ENCODE peak calls at places on chromosomes 7 and 10, in five cellular contexts. A is tibial artery; H is CD8-positive, alpha-beta T cell; T is ovary; Z is brain microvascular endothelial cell. S is an unnamed sample. For H3K27me3, the result is how much of the 10 kb centered on the place peaks cover.

GRCh38 chr7:32785365-32785764 is 106.2 kb downstream of the KBTBD2 start:
- DNase-seq in A (no peak), H (no peak), Z (no peak), T (no peak), S (no peak)

GRCh38 chr10:17737021-17737965 is 14.7 kb upstream of the TMEM236 start:
- DNase-seq in Z (no peak), T (no peak), A (no peak), H (no peak), S (no peak)

GRCh38 chr10:86849495-86849894 is 93.1 kb downstream of the BMPR1A start:
- DNase-seq in H (no peak), A (no peak), T (no peak), Z (no peak), S (no peak)

GRCh38 chr10:28984431-28984830 is 304.4 kb upstream of the LYZL1 start:
- DNase-seq in A (peak), T (peak), H (no peak), Z (peak), S (peak)

GRCh38 chr10:79061441-79062315 is 7.1 kb upstream of the ZMIZ1 start:
- DNase-seq in T (peak), Z (no peak), H (no peak), A (peak), S (peak)

GRCh38 chr7:40502359-40502758 is 367.6 kb downstream of the SUGCT start:
- DNase-seq in H (no peak), Z (no peak), T (no peak), A (no peak), S (no peak)

GRCh38 chr10:28492556-28492955 is 40.4 kb upstream of the WAC start:
- DNase-seq in H (no peak), Z (no peak), A (no peak), T (no peak), S (no peak)

GRCh38 chr7:74365320-74366022 is 76.3 kb downstream of the CLIP2 start:
- DNase-seq in A (peak), T (peak), H (no peak), Z (peak), S (peak)

GRCh38 chr7:64559206-64559605 is 3.7 kb downstream of the ZNF680 start:
- DNase-seq in H (no peak), Z (peak), A (no peak), T (no peak), S (peak)

GRCh38 chr10:14953452-14954000 is 370 bp downstream of the DCLRE1C start:
- DNase-seq in Z (peak), T (no peak), A (no peak), H (no peak), S (peak)

GRCh38 chr7:150406565-150407421 is 27.7 kb downstream of the ZNF775 start:
- DNase-seq in Z (no peak), H (no peak), A (no peak), T (no peak), S (peak)

GRCh38 chr7:7687800-7688199 is 30.6 kb downstream of the RPA3 start:
- DNase-seq in Z (no peak), T (no peak), A (no peak), H (no peak), S (no peak)

GRCh38 chr10:24240001-24240751 is 31.2 kb downstream of the KIAA1217 start:
- DNase-seq in A (no peak), Z (no peak), H (no peak), T (no peak), S (no peak)

GRCh38 chr10:79044846-79045245 is 23.9 kb upstream of the ZMIZ1 start:
- DNase-seq in H (no peak), A (peak), T (peak), Z (no peak), S (peak)

GRCh38 chr7:127628445-127628844 is 10.5 kb upstream of the PAX4 start:
- DNase-seq in Z (no peak), A (no peak), T (no peak), H (no peak), S (no peak)

GRCh38 chr10:110802090-110802489 is 69.6 kb upstream of the PDCD4 start:
- DNase-seq in Z (no peak), T (no peak), A (no peak), H (no peak), S (no peak)

GRCh38 chr10:68871105-68871711 is 29.9 kb upstream of the DDX50 start:
- DNase-seq in A (no peak), T (no peak), Z (peak), H (no peak), S (no peak)

GRCh38 chr7:2037805-2038635 is 194.7 kb downstream of the MAD1L1 start:
- DNase-seq in H (no peak), T (peak), Z (no peak), A (peak), S (no peak)

GRCh38 chr7:91894781-91895480 is 14.4 kb upstream of the MTERF1 start:
- DNase-seq in T (no peak), A (no peak), H (no peak), Z (no peak), S (no peak)

GRCh38 chr10:1545524-1545923 is 191.8 kb downstream of the ADARB2 start:
- DNase-seq in A (peak), T (no peak), H (no peak), Z (no peak), S (no peak)

GRCh38 chr7:47283497-47284131 is 298.3 kb downstream of the TNS3 start:
- DNase-seq in A (no peak), H (no peak), Z (no peak), T (no peak), S (no peak)

GRCh38 chr7:81014266-81014665 is 95.4 kb upstream of the SEMA3C start:
- DNase-seq in T (no peak), A (no peak), H (no peak), Z (no peak), S (no peak)

GRCh38 chr7:71015260-71015900 is 116.6 kb upstream of the GALNT17 start:
- DNase-seq in Z (no peak), A (no peak), T (peak), H (no peak), S (no peak)

GRCh38 chr7:2814682-2815522 is 29.2 kb downstream of the GNA12 start:
- DNase-seq in Z (peak), T (no peak), H (no peak), A (no peak), S (no peak)

GRCh38 chr7:33849004-33849403 is 56.3 kb upstream of the BMPER start:
- DNase-seq in H (no peak), Z (no peak), A (no peak), T (no peak), S (no peak)

GRCh38 chr10:115861455-115861854 is 411.6 kb downstream of the GFRA1 start:
- DNase-seq in Z (no peak), H (no peak), A (no peak), T (no peak), S (no peak)

GRCh38 chr10:91541481-91541880 is 91.4 kb downstream of the PPP1R3C start:
- DNase-seq in H (no peak), Z (peak), T (no peak), A (no peak), S (no peak)

GRCh38 chr10:116138897-116139296 is 134.1 kb downstream of the GFRA1 start:
- DNase-seq in A (no peak), Z (no peak), T (no peak), H (no peak), S (no peak)

GRCh38 chr7:64888901-64889685 is 14.0 kb upstream of the ZNF273 start:
- DNase-seq in H (no peak), T (peak), Z (no peak), A (no peak), S (no peak)

GRCh38 chr7:106223156-106223555 is 61.6 kb downstream of the NAMPT start:
- DNase-seq in A (no peak), Z (no peak), H (no peak), T (no peak), S (no peak)

DNA sequence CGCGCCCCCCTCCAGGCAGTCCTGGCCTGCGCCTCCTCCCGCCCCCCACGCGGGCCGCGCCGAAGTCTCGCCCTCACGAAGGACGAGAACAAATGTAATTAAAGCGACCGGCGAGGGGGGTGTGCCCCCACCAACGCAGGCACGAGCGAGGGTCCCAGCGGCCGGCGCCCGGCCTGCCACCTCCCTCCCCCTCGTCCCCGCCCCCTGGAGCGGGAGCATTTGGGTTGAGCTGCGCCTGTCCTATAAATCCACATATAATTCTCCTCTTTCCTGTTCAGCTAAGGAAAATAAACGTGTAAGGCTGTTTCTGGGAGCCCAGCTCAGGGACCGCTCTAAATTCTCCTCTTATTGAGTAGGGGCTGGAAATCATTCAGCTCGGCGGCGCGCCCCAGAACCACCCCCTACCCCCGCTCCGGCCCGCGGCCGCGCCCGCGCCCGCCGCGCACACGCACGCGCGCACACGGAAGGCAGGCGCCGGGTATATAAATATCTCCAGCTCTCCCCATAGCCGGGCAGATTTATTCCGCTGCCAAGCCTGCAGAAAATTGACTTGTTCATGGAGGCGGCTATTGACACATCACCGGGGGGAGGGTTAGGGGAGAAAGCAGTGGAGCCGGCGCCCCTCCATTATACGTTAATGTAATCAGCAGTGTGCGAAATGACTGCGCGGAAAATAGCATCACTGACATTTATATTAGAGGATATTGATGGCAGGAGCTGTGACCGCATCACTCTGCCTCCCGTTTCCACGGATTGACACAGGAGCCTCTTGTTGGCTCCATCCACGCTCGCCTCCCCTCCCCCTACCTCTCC is 61.6 kb upstream of the BTRC start:
- DNase-seq in T (peak), A (no peak), H (no peak), Z (no peak), S (peak)
- H3K27me3 ChIP-seq in T (under half), A (under half), H (under half), Z (under half), S (under half)

GRCh38 chr7:31763548-31763947 is 76.5 kb downstream of the PPP1R17 start:
- DNase-seq in H (no peak), Z (no peak), T (no peak), A (no peak), S (no peak)

GRCh38 chr7:31761646-31762045 is 74.6 kb downstream of the PPP1R17 start:
- DNase-seq in Z (no peak), A (no peak), T (peak), H (no peak), S (peak)

GRCh38 chr7:31764457-31764856 is 77.4 kb downstream of the PPP1R17 start:
- DNase-seq in H (no peak), Z (no peak), T (no peak), A (no peak), S (no peak)

DNA sequence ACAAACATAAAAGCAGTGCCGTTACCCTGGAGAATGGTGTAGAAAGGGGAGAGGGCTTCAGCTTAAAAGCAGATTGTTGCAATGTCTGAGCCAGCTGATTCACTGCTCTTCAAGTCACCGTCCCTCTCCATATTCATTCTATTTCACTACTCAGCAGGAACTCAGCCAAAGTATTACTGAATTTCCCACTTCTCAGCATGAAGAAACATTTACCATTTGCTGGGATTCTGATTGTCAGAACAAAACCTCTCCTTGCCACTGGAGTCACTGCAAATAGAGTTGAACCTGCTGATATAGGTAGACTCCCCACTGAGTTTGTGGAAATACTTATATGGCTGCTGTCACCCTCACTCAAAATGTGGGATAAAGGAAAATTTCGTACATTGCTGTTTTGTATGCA is 71.8 kb downstream of the PPP1R17 start:
- DNase-seq in H (no peak), A (no peak), Z (no peak), T (no peak), S (no peak)
- H3K27me3 ChIP-seq in H (under half), A (under half), Z (under half), T (under half), S (under half)

GRCh38 chr10:92689663-92690210 is at the start of gene HHEX:
- DNase-seq in H (peak), A (no peak), T (peak), Z (no peak), S (no peak)
- H3K27me3 ChIP-seq in H (under half), A (under half), T (under half), Z (under half), S (under half)

GRCh38 chr7:156386097-156386496 is 254.5 kb upstream of the RNF32 start:
- DNase-seq in T (no peak), A (no peak), H (no peak), Z (no peak), S (no peak)

GRCh38 chr7:156384706-156385105 is 255.9 kb upstream of the RNF32 start:
- DNase-seq in A (no peak), H (no peak), T (no peak), Z (no peak), S (no peak)

GRCh38 chr7:156383526-156383925 is 257.0 kb upstream of the RNF32 start:
- DNase-seq in H (no peak), A (no peak), Z (no peak), T (no peak), S (no peak)

DNA sequence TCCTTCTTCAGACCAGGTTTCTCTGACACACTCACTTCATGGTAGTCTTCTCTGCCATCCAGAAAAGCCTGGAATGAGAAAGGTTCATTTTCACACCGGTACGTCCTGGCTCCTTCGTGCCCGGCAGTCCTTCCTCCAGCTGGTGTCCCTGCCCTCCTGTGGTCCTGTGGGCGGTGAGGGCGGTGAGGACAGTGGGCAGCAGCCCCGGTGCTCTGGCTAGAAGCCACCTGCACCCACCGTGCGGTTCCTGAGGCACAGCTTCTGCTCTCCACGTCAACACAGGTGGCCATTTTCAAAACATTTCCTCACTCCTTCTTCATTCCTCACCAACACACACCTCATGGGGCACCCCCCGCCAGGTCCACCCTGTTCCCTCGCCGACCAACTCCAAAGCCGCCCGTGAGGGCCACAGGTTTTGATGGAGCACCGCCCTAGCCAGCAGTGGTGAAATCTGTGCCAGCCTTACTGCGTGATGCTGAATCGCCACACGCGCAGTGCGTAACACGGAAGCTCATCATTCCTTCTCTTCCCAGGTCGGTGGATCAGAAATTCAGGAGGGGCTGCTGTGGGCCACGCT is 251.4 kb upstream of the RNF32 start:
- DNase-seq in H (no peak), A (no peak), T (no peak), Z (no peak), S (no peak)
- H3K27me3 ChIP-seq in H (under half), A (under half), T (under half), Z (under half), S (under half)

GRCh38 chr7:20787658-20788057 is 972 bp upstream of the SP8 start:
- DNase-seq in Z (no peak), A (no peak), T (no peak), H (no peak), S (no peak)

GRCh38 chr7:20785211-20786048 is 1.3 kb downstream of the SP8 start:
- DNase-seq in H (no peak), A (no peak), T (no peak), Z (no peak), S (no peak)

GRCh38 chr7:20786421-20786778 is 286 bp downstream of the SP8 start:
- DNase-seq in Z (no peak), T (no peak), A (no peak), H (no peak), S (no peak)

GRCh38 chr7:20786049-20786412 is 655 bp downstream of the SP8 start:
- DNase-seq in T (no peak), A (no peak), Z (no peak), H (no peak), S (no peak)

GRCh38 chr7:20786779-20787651 is at the start of gene SP8:
- DNase-seq in A (no peak), Z (no peak), T (no peak), H (no peak), S (no peak)
- H3K27me3 ChIP-seq in A (under half), Z (half or more), T (under half), H (under half), S (half or more)

GRCh38 chr10:8054243-8054497 is 318 bp upstream of the GATA3 start:
- DNase-seq in Z (no peak), A (no peak), T (no peak), H (no peak), S (peak)
- H3K27me3 ChIP-seq in Z (half or more), A (under half), T (under half), H (under half), S (half or more)

GRCh38 chr7:142616121-142616643 is 133.1 kb upstream of the PRSS1 start:
- DNase-seq in Z (no peak), T (no peak), A (no peak), H (no peak), S (no peak)
- H3K27me3 ChIP-seq in Z (under half), T (under half), A (under half), H (under half), S (under half)

GRCh38 chr10:95456486-95456885 is 104.7 kb downstream of the SORBS1 start:
- DNase-seq in T (no peak), H (no peak), A (no peak), Z (no peak), S (no peak)

GRCh38 chr10:95458824-95459223 is 102.3 kb downstream of the SORBS1 start:
- DNase-seq in T (no peak), H (no peak), A (no peak), Z (no peak), S (no peak)

GRCh38 chr10:95457319-95457886 is 103.8 kb downstream of the SORBS1 start:
- DNase-seq in Z (no peak), T (no peak), A (no peak), H (no peak), S (no peak)

GRCh38 chr10:95458014-95458413 is 103.2 kb downstream of the SORBS1 start:
- DNase-seq in T (no peak), A (no peak), Z (no peak), H (no peak), S (no peak)

GRCh38 chr10:95459446-95459845 is 101.7 kb downstream of the SORBS1 start:
- DNase-seq in A (no peak), T (peak), Z (no peak), H (no peak), S (no peak)
- H3K27me3 ChIP-seq in A (under half), T (under half), Z (under half), H (under half), S (under half)

S was measured in dorsolateral prefrontal cortex.